ENCODE peak calls at places on chromosomes 11 and 22, in ten cellular contexts. Y, F, R, Z, J, U, E, X, N and A are unnamed samples.

GRCh38 chr22:21727768-21728167 is 7.8 kb downstream of the YPEL1 start:
- DNase-seq in X (no peak), U (no peak), Z (peak), F (no peak), N (no peak), Y (no peak), R (no peak), E (no peak), J (no peak), A (no peak)

GRCh38 chr11:121374286-121374985 is 77.7 kb upstream of the SORL1 start:
- DNase-seq in N (no peak), Y (no peak), U (no peak), X (no peak), J (no peak), F (no peak), R (no peak), E (no peak), Z (no peak), A (no peak)

GRCh38 chr22:29351042-29351441 is 35.5 kb upstream of the RASL10A start:
- DNase-seq in F (no peak), Z (no peak), J (no peak), U (no peak), Y (no peak), R (no peak), E (no peak), X (no peak), N (no peak), A (no peak)

GRCh38 chr11:56670984-56671383 is 7.5 kb downstream of the OR5AR1 start:
- DNase-seq in Y (no peak), F (no peak), X (no peak), N (no peak), Z (no peak), E (no peak), R (no peak), U (no peak), J (no peak), A (no peak)

GRCh38 chr11:118149493-118149892 is 3.1 kb downstream of the SCN4B start:
- DNase-seq in Y (no peak), E (no peak), F (no peak), N (no peak), Z (no peak), J (no peak), U (no peak), X (no peak), R (no peak), A (no peak)

GRCh38 chr11:65588199-65589054 is 7.2 kb downstream of the KCNK7 start:
- DNase-seq in Z (peak), N (peak), F (peak), X (no peak), R (peak), Y (peak), E (peak), J (peak), U (no peak), A (no peak)

GRCh38 chr11:60923800-60924109 is 505 bp upstream of the TMEM132A start:
- DNase-seq in Y (no peak), F (no peak), Z (no peak), N (no peak), X (no peak), J (no peak), E (no peak), U (no peak), R (no peak), A (no peak)

GRCh38 chr11:72695354-72695753 is 21.1 kb upstream of the PDE2A start:
- DNase-seq in Z (no peak), R (no peak), X (no peak), F (no peak), U (no peak), Y (no peak), J (no peak), N (no peak), E (no peak), A (no peak)

GRCh38 chr11:45518096-45518852 is 147.1 kb downstream of the CHST1 start:
- DNase-seq in Z (no peak), N (no peak), X (no peak), R (no peak), J (no peak), U (no peak), E (no peak), F (no peak), Y (no peak), A (peak)